ENCODE peak calls at places on chromosomes 11 and 22, in six cellular contexts. W is activated CD4-positive, CD25-positive, alpha-beta regulatory T cell treated with anti-CD3 and anti-CD28 coated beads, Interleukin-2, amount 50 U/mL, for 72 hours; E is fibroblast of the aortic adventitia; D is tibial nerve; C is ACHN; N is activated CD4-positive, alpha-beta T cell treated with anti-CD3 and anti-CD28 coated beads for 36 hours. J is an unnamed sample.

GRCh38 chr11:130771708-130772107 is 144.6 kb downstream of the SNX19 start:
- DNase-seq in W (no peak), E (peak), D (peak), C (no peak), N (no peak), J (no peak)

GRCh38 chr11:133897331-133897650 is 52.0 kb upstream of the SPATA19 start:
- DNase-seq in W (no peak), E (no peak), D (no peak), C (no peak), N (no peak), J (no peak)

GRCh38 chr11:1101318-1102089 is 26.8 kb downstream of the MUC2 start:
- DNase-seq in W (no peak), E (no peak), D (no peak), C (no peak), N (no peak), J (no peak)

GRCh38 chr22:39519681-39520053 is 695 bp upstream of the ATF4 start:
- DNase-seq in W (no peak), E (peak), D (peak), C (no peak), N (peak), J (peak)

GRCh38 chr11:131042041-131042390 is 125.7 kb upstream of the SNX19 start:
- DNase-seq in W (no peak), E (no peak), D (no peak), C (no peak), N (no peak), J (no peak)

GRCh38 chr11:92443109-92443508 is 218.5 kb downstream of the FAT3 start:
- DNase-seq in W (no peak), E (no peak), D (no peak), C (no peak), N (no peak), J (no peak)

GRCh38 chr22:20241579-20242392 is 26.3 kb downstream of the RTN4R start:
- DNase-seq in W (no peak), E (no peak), D (no peak), C (no peak), N (peak), J (no peak)

GRCh38 chr11:111761056-111761455 is 5.1 kb downstream of the PPP2R1B start:
- DNase-seq in W (no peak), E (no peak), D (no peak), C (no peak), N (no peak), J (no peak)

GRCh38 chr11:65516135-65516968 is 8.5 kb upstream of the SCYL1 start:
- DNase-seq in W (no peak), E (no peak), D (no peak), C (no peak), N (no peak), J (no peak)

GRCh38 chr11:105040703-105041102 is 4.4 kb downstream of the CARD16 start:
- DNase-seq in W (no peak), E (no peak), D (no peak), C (no peak), N (no peak), J (no peak)

GRCh38 chr11:123413636-123414035 is 16.4 kb upstream of the GRAMD1B start:
- DNase-seq in W (no peak), E (no peak), D (no peak), C (no peak), N (no peak), J (no peak)

GRCh38 chr11:2247496-2247895 is 22.9 kb downstream of the ASCL2 start:
- DNase-seq in W (no peak), E (no peak), D (no peak), C (no peak), N (no peak), J (no peak)

GRCh38 chr11:85947431-85948272 is 92.5 kb downstream of the CCDC83 start:
- DNase-seq in W (no peak), E (peak), D (peak), C (peak), N (peak), J (peak)

GRCh38 chr11:32706985-32707736 is 87.3 kb downstream of the CCDC73 start:
- DNase-seq in W (no peak), E (peak), D (no peak), C (peak), N (no peak), J (no peak)

GRCh38 chr22:48838846-48839730 is 988.6 kb downstream of the BRD1 start:
- DNase-seq in W (no peak), E (no peak), D (no peak), C (no peak), N (no peak), J (no peak)

GRCh38 chr11:60860943-60861342 is 5.2 kb upstream of the PTGDR2 start:
- DNase-seq in W (no peak), E (no peak), D (no peak), C (no peak), N (no peak), J (no peak)

GRCh38 chr11:78802058-78802633 is 227.5 kb upstream of the NARS2 start:
- DNase-seq in W (no peak), E (peak), D (no peak), C (no peak), N (no peak), J (no peak)

GRCh38 chr22:26318975-26319374 is 110.1 kb upstream of the ASPHD2 start:
- DNase-seq in W (no peak), E (peak), D (no peak), C (peak), N (peak), J (no peak)

GRCh38 chr11:71928739-71929443 is at the start of gene RNF121:
- DNase-seq in W (peak), E (peak), D (peak), C (peak), N (peak), J (peak)

GRCh38 chr11:18324381-18324780 is 2.0 kb downstream of the GTF2H1 start:
- DNase-seq in W (no peak), E (no peak), D (no peak), C (no peak), N (no peak), J (no peak)

GRCh38 chr11:43503417-43503816 is 144.7 kb downstream of the TTC17 start:
- DNase-seq in W (no peak), E (no peak), D (no peak), C (no peak), N (no peak), J (no peak)

GRCh38 chr11:61695917-61696316 is 15.7 kb downstream of the DAGLA start:
- DNase-seq in W (peak), E (peak), D (peak), C (peak), N (peak), J (peak)

GRCh38 chr11:48050304-48050703 is 69.9 kb downstream of the PTPRJ start:
- DNase-seq in W (no peak), E (no peak), D (no peak), C (no peak), N (no peak), J (no peak)

GRCh38 chr11:132962026-132962425 is 570.3 kb downstream of the OPCML start:
- DNase-seq in W (no peak), E (peak), D (no peak), C (no peak), N (no peak), J (no peak)

J was measured in activated CD4-positive, alpha-beta memory T cell treated with anti-CD3 and anti-CD28 coated beads for 36 hours.